ENCODE peak calls at places on chromosomes 7 and 10, in eight cellular contexts. One of them, this sample, is unnamed.

GRCh38 chr10:115051216-115051615 is 41.9 kb upstream of the ATRNL1 start:
- DNase-seq in cardiac muscle cell: no peak
- DNase-seq in mammary epithelial cell: no peak
- DNase-seq in pancreas: no peak
- DNase-seq in adrenal gland: no peak
- DNase-seq in thoracic aorta: no peak
- DNase-seq in keratinocyte: no peak
- DNase-seq in Peyer's patch: no peak
- DNase-seq in this sample: no peak

GRCh38 chr10:21519981-21520436 is 5.5 kb downstream of the SKIDA1 start:
- DNase-seq in cardiac muscle cell: no peak
- DNase-seq in mammary epithelial cell: peak; percentile 68
- DNase-seq in pancreas: no peak
- DNase-seq in adrenal gland: no peak
- DNase-seq in thoracic aorta: no peak
- DNase-seq in keratinocyte: no peak
- DNase-seq in Peyer's patch: no peak
- DNase-seq in this sample: no peak

GRCh38 chr10:43127447-43127846 is 10.8 kb upstream of the CSGALNACT2 start:
- DNase-seq in cardiac muscle cell: no peak
- DNase-seq in mammary epithelial cell: no peak
- DNase-seq in pancreas: no peak
- DNase-seq in adrenal gland: no peak
- DNase-seq in thoracic aorta: no peak
- DNase-seq in keratinocyte: no peak
- DNase-seq in Peyer's patch: no peak
- DNase-seq in this sample: no peak

GRCh38 chr10:104052351-104052885 is 33.3 kb downstream of the COL17A1 start:
- DNase-seq in cardiac muscle cell: no peak
- DNase-seq in mammary epithelial cell: no peak
- DNase-seq in pancreas: no peak
- DNase-seq in adrenal gland: no peak
- DNase-seq in thoracic aorta: no peak
- DNase-seq in keratinocyte: no peak
- DNase-seq in Peyer's patch: peak; percentile 90
- DNase-seq in this sample: no peak

GRCh38 chr7:30249316-30249715 is 35.1 kb upstream of the ZNRF2 start:
- DNase-seq in cardiac muscle cell: no peak
- DNase-seq in mammary epithelial cell: no peak
- DNase-seq in pancreas: no peak
- DNase-seq in adrenal gland: no peak
- DNase-seq in thoracic aorta: no peak
- DNase-seq in keratinocyte: no peak
- DNase-seq in Peyer's patch: no peak
- DNase-seq in this sample: no peak

GRCh38 chr7:46933596-46933995 is 648.3 kb downstream of the TNS3 start:
- DNase-seq in cardiac muscle cell: no peak
- DNase-seq in mammary epithelial cell: peak; percentile 11
- DNase-seq in pancreas: no peak
- DNase-seq in adrenal gland: no peak
- DNase-seq in thoracic aorta: no peak
- DNase-seq in keratinocyte: no peak
- DNase-seq in Peyer's patch: no peak
- DNase-seq in this sample: no peak

GRCh38 chr7:98733036-98733435 is 116.0 kb downstream of the NPTX2 start:
- DNase-seq in cardiac muscle cell: no peak
- DNase-seq in mammary epithelial cell: peak; percentile 20
- DNase-seq in pancreas: no peak
- DNase-seq in adrenal gland: no peak
- DNase-seq in thoracic aorta: no peak
- DNase-seq in keratinocyte: no peak
- DNase-seq in Peyer's patch: no peak
- DNase-seq in this sample: no peak

GRCh38 chr10:78685466-78686163 is 383.2 kb upstream of the ZMIZ1 start:
- DNase-seq in cardiac muscle cell: no peak
- DNase-seq in mammary epithelial cell: no peak
- DNase-seq in pancreas: no peak
- DNase-seq in adrenal gland: no peak
- DNase-seq in thoracic aorta: no peak
- DNase-seq in keratinocyte: no peak
- DNase-seq in Peyer's patch: no peak
- DNase-seq in this sample: no peak

GRCh38 chr10:4332764-4333473 is 493.1 kb upstream of the AKR1E2 start:
- DNase-seq in cardiac muscle cell: no peak
- DNase-seq in mammary epithelial cell: no peak
- DNase-seq in pancreas: no peak
- DNase-seq in adrenal gland: no peak
- DNase-seq in thoracic aorta: no peak
- DNase-seq in keratinocyte: no peak
- DNase-seq in Peyer's patch: no peak
- DNase-seq in this sample: no peak

GRCh38 chr10:101835406-101835805 is 8.2 kb downstream of the KCNIP2 start:
- DNase-seq in cardiac muscle cell: no peak
- DNase-seq in mammary epithelial cell: no peak
- DNase-seq in pancreas: no peak
- DNase-seq in adrenal gland: no peak
- DNase-seq in thoracic aorta: no peak
- DNase-seq in keratinocyte: no peak
- DNase-seq in Peyer's patch: no peak
- DNase-seq in this sample: no peak

GRCh38 chr7:148334959-148335577 is 255.5 kb upstream of the C7orf33 start:
- DNase-seq in cardiac muscle cell: no peak
- DNase-seq in mammary epithelial cell: peak; percentile 78
- DNase-seq in pancreas: no peak
- DNase-seq in adrenal gland: no peak
- DNase-seq in thoracic aorta: no peak
- DNase-seq in keratinocyte: no peak
- DNase-seq in Peyer's patch: no peak
- DNase-seq in this sample: peak; percentile 88

GRCh38 chr7:120898710-120899499 is 41.0 kb upstream of the TSPAN12 start:
- DNase-seq in cardiac muscle cell: no peak
- DNase-seq in mammary epithelial cell: no peak
- DNase-seq in pancreas: no peak
- DNase-seq in adrenal gland: no peak
- DNase-seq in thoracic aorta: no peak
- DNase-seq in keratinocyte: no peak
- DNase-seq in Peyer's patch: no peak
- DNase-seq in this sample: no peak

GRCh38 chr7:40234046-40234445 is 99.2 kb downstream of the SUGCT start:
- DNase-seq in cardiac muscle cell: no peak
- DNase-seq in mammary epithelial cell: no peak
- DNase-seq in pancreas: no peak
- DNase-seq in adrenal gland: no peak
- DNase-seq in thoracic aorta: no peak
- DNase-seq in keratinocyte: no peak
- DNase-seq in Peyer's patch: no peak
- DNase-seq in this sample: no peak

GRCh38 chr7:156160811-156161210 is 348.5 kb upstream of the SHH start:
- DNase-seq in cardiac muscle cell: no peak
- DNase-seq in mammary epithelial cell: no peak
- DNase-seq in pancreas: no peak
- DNase-seq in adrenal gland: no peak
- DNase-seq in thoracic aorta: no peak
- DNase-seq in keratinocyte: no peak
- DNase-seq in Peyer's patch: no peak
- DNase-seq in this sample: no peak

GRCh38 chr7:107387077-107387476 is 82.8 kb upstream of the GPR22 start:
- DNase-seq in cardiac muscle cell: peak; percentile 34
- DNase-seq in mammary epithelial cell: no peak
- DNase-seq in pancreas: peak; percentile 27
- DNase-seq in adrenal gland: peak; percentile 16
- DNase-seq in thoracic aorta: no peak
- DNase-seq in keratinocyte: no peak
- DNase-seq in Peyer's patch: no peak
- DNase-seq in this sample: no peak

GRCh38 chr10:5550250-5550545 is 25.4 kb downstream of the CALML3 start:
- DNase-seq in cardiac muscle cell: no peak
- DNase-seq in mammary epithelial cell: no peak
- DNase-seq in pancreas: no peak
- DNase-seq in adrenal gland: no peak
- DNase-seq in thoracic aorta: no peak
- DNase-seq in keratinocyte: no peak
- DNase-seq in Peyer's patch: no peak
- DNase-seq in this sample: no peak

GRCh38 chr7:15317215-15317614 is 244.6 kb downstream of the AGMO start:
- DNase-seq in cardiac muscle cell: no peak
- DNase-seq in mammary epithelial cell: no peak
- DNase-seq in pancreas: no peak
- DNase-seq in adrenal gland: no peak
- DNase-seq in thoracic aorta: no peak
- DNase-seq in keratinocyte: no peak
- DNase-seq in Peyer's patch: no peak
- DNase-seq in this sample: no peak

GRCh38 chr10:74955796-74956195 is 129.4 kb downstream of the KAT6B start:
- DNase-seq in cardiac muscle cell: no peak
- DNase-seq in mammary epithelial cell: no peak
- DNase-seq in pancreas: no peak
- DNase-seq in adrenal gland: no peak
- DNase-seq in thoracic aorta: no peak
- DNase-seq in keratinocyte: no peak
- DNase-seq in Peyer's patch: no peak
- DNase-seq in this sample: no peak

DNA sequence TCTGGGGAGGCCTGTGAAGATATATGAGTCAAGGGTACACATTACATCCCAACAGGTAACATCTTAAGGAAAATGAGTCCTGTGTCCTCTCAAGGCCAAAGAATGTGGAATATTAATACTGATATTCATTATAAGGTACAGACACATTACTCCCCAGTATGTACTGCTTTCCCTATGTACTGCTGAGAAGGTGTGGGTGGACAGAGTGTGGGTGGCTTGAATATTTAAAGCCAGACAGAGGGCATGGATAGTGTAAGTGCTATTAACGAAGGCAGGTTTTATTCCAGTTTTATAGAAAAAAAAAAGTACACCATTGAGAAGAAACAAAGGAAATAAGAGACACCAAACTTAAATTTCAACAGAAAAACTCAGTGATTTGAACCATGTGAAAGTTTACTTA is 1054.4 kb downstream of the XPNPEP1 start:
- DNase-seq in cardiac muscle cell: no peak
- DNase-seq in mammary epithelial cell: no peak
- DNase-seq in pancreas: no peak
- DNase-seq in adrenal gland: no peak
- DNase-seq in thoracic aorta: no peak
- DNase-seq in keratinocyte: no peak
- DNase-seq in Peyer's patch: no peak
- DNase-seq in this sample: no peak
- TF ChIP-seq CTCF in cardiac muscle cell: no peak
- TF ChIP-seq CTCF in mammary epithelial cell: no peak
- TF ChIP-seq CTCF in pancreas: no peak
- TF ChIP-seq CTCF in adrenal gland: no peak
- TF ChIP-seq CTCF in thoracic aorta: no peak
- TF ChIP-seq CTCF in keratinocyte: no peak
- TF ChIP-seq CTCF in Peyer's patch: no peak
- TF ChIP-seq CTCF in this sample: no peak

DNA sequence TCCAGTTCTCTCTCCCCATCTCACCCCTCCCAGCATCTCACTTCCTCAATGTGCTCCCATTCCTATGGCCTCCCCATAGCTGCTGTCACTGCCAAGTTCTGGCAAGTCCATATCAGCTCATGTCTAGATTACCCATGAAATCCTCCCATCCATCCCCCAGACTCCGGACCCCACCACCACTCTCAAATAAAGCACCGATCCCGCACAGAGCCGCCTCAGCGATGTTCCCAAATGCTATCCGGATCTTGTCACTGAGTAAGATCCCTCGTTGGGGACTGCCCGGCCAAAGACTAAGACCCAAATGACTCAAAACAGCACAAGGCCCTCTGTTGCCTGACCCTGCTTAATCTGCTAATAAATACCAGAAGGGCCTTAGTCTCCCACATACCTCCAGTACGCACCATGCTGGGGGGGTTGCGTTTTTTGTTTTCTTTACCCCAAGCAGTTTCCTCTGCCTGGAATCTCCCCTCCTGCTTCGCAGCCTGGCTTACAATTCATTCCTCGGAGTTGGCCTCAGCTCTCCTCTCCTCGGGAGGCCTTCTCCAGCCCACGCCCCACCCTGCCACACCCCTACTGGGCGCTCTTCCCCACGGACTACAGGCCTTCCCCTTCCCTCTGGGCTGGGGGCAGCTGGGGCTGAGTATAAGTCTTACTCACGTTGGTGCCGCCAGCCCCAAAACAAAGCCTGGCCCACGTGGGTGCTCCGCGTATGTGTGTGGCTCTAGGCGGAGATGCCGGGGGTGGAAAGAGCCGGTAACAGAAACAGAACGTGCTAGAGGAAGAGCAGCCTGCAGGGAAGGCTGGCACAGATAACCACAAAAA is 1.8 kb upstream of the DUSP5 start:
- DNase-seq in cardiac muscle cell: no peak
- DNase-seq in mammary epithelial cell: peak; percentile 84
- DNase-seq in pancreas: no peak
- DNase-seq in adrenal gland: no peak
- DNase-seq in thoracic aorta: no peak
- DNase-seq in keratinocyte: no peak
- DNase-seq in Peyer's patch: peak; percentile 60
- DNase-seq in this sample: peak; percentile 76
- H3K4me3 ChIP-seq in cardiac muscle cell: peak overlapping the region; percentile 59
- H3K4me3 ChIP-seq in mammary epithelial cell: peak overlapping the region; percentile 70
- H3K4me3 ChIP-seq in pancreas: no peak overlapping the region
- H3K4me3 ChIP-seq in adrenal gland: no peak overlapping the region
- H3K4me3 ChIP-seq in thoracic aorta: peak overlapping the region; percentile 85
- H3K4me3 ChIP-seq in keratinocyte: peak overlapping the region; percentile 97
- H3K4me3 ChIP-seq in Peyer's patch: no peak overlapping the region
- H3K4me3 ChIP-seq in this sample: peak overlapping the region; percentile 64

DNA sequence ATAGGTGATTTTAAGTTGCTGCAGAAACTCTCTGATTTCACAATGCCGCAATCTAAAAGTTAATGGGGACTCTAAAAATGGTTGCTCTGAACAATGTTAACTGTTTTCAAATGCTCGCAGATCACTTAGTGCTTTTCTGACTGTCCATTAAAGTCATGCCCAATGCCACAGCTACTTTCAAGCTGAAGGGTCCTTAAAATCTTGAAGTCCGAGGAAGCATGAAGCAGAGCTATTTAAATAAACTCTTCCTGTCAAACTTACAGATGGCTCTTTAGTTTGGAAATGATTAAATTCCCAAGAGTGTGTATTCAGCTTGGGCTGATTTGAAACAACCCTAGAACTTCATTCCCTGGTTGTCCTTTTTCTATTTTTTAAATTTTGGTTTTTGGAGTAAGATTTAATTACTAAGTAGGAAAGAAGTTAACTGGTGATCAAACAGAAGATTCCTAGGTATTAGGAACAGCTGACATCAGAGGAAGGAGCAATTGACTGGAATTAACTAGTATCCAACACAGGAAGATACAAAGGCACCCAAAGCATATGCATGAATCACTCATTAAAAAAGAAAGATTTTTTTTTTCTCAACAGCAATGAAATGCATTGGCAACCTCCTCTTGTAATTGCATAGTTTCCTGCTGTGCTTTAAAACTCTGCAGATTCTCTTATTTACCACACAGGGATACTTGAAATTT is 105.1 kb downstream of the NRP1 start:
- DNase-seq in cardiac muscle cell: peak; percentile 21
- DNase-seq in mammary epithelial cell: no peak
- DNase-seq in pancreas: no peak
- DNase-seq in adrenal gland: no peak
- DNase-seq in thoracic aorta: no peak
- DNase-seq in keratinocyte: no peak
- DNase-seq in Peyer's patch: no peak
- DNase-seq in this sample: no peak
- H3K36me3 ChIP-seq in cardiac muscle cell: peaks cover 23% of the 10 kb centered on the region
- H3K36me3 ChIP-seq in mammary epithelial cell: peaks cover 33% of the 10 kb centered on the region
- H3K36me3 ChIP-seq in pancreas: no peaks in the 10 kb centered on the region
- H3K36me3 ChIP-seq in adrenal gland: peaks cover 25% of the 10 kb centered on the region
- H3K36me3 ChIP-seq in thoracic aorta: peaks cover 7% of the 10 kb centered on the region
- H3K36me3 ChIP-seq in keratinocyte: peaks cover 9% of the 10 kb centered on the region
- H3K36me3 ChIP-seq in Peyer's patch: peaks cover 11% of the 10 kb centered on the region
- H3K36me3 ChIP-seq in this sample: no peaks in the 10 kb centered on the region

GRCh38 chr7:45917064-45917463 is 4.0 kb downstream of the IGFBP3 start:
- DNase-seq in cardiac muscle cell: no peak
- DNase-seq in mammary epithelial cell: no peak
- DNase-seq in pancreas: no peak
- DNase-seq in adrenal gland: no peak
- DNase-seq in thoracic aorta: no peak
- DNase-seq in keratinocyte: no peak
- DNase-seq in Peyer's patch: no peak
- DNase-seq in this sample: no peak
- TF ChIP-seq CTCF in cardiac muscle cell: no peak
- TF ChIP-seq CTCF in mammary epithelial cell: no peak
- TF ChIP-seq CTCF in pancreas: no peak
- TF ChIP-seq CTCF in adrenal gland: no peak
- TF ChIP-seq CTCF in thoracic aorta: no peak
- TF ChIP-seq CTCF in keratinocyte: no peak
- TF ChIP-seq CTCF in Peyer's patch: no peak
- TF ChIP-seq CTCF in this sample: no peak